ENCODE peak calls at places on chromosomes 3 and 15, in ten cellular contexts. Y is AG04450, K is cardiac fibroblast, V is lower lobe of right lung, Z is tibial nerve, C is DND-41, O is tibial artery, L is HCT116, P is choroid plexus epithelial cell, D is PC-9. H is an unnamed sample.
A peak's percentile ranks its signal among the peaks of the same experiment; 100 is the strongest.

GRCh38 chr3:27108322-27108721 is 260.9 kb downstream of the NEK10 start:
- DNase-seq in Y (no peak), K (no peak), V (no peak), Z (no peak), C (no peak), O (no peak), L (no peak), P (no peak), D (no peak), H (no peak)

GRCh38 chr15:69093127-69093526 is 67.3 kb upstream of the GLCE start:
- DNase-seq in Y (no peak), K (peak; percentile 43), V (no peak), Z (no peak), C (no peak), O (no peak), L (no peak), P (peak; percentile 71), D (peak; percentile 89), H (no peak)

GRCh38 chr3:43411429-43411828 is 125.1 kb downstream of the SNRK start:
- DNase-seq in Y (no peak), K (no peak), V (no peak), Z (no peak), C (no peak), O (no peak), L (no peak), P (no peak), D (no peak), H (no peak)

GRCh38 chr3:112699436-112699978 is 58.6 kb upstream of the CCDC80 start:
- DNase-seq in Y (no peak), K (peak; percentile 83), V (no peak), Z (no peak), C (no peak), O (no peak), L (peak; percentile 34), P (peak; percentile 49), D (peak; percentile 47), H (no peak)

GRCh38 chr3:156226676-156227420 is 106.5 kb downstream of the KCNAB1 start:
- DNase-seq in Y (no peak), K (no peak), V (no peak), Z (no peak), C (no peak), O (no peak), L (no peak), P (no peak), D (no peak), H (no peak)

GRCh38 chr3:110955301-110955880 is 116.2 kb upstream of the NECTIN3 start:
- DNase-seq in Y (no peak), K (peak; percentile 77), V (no peak), Z (no peak), C (no peak), O (no peak), L (no peak), P (peak; percentile 73), D (no peak), H (no peak)

GRCh38 chr15:56428821-56429458 is 36.0 kb downstream of the MNS1 start:
- DNase-seq in Y (peak; percentile 1), K (peak; percentile 60), V (no peak), Z (no peak), C (no peak), O (no peak), L (peak; percentile 10), P (peak; percentile 61), D (no peak), H (no peak)

GRCh38 chr3:25156526-25157075 is 271.5 kb upstream of the RARB start:
- DNase-seq in Y (no peak), K (peak; percentile 75), V (no peak), Z (no peak), C (no peak), O (no peak), L (no peak), P (peak; percentile 92), D (peak; percentile 38), H (peak; percentile 20)

GRCh38 chr3:158347966-158348365 is 223.0 kb upstream of the MLF1 start:
- DNase-seq in Y (no peak), K (peak; percentile 42), V (no peak), Z (no peak), C (no peak), O (no peak), L (no peak), P (peak; percentile 42), D (no peak), H (no peak)

GRCh38 chr15:27361418-27361817 is 390.4 kb downstream of the GABRG3 start:
- DNase-seq in Y (no peak), K (no peak), V (no peak), Z (no peak), C (no peak), O (no peak), L (no peak), P (no peak), D (no peak), H (no peak)

GRCh38 chr3:191529992-191530391 is 69.0 kb downstream of the PYDC2 start:
- DNase-seq in Y (no peak), K (no peak), V (no peak), Z (no peak), C (no peak), O (no peak), L (no peak), P (no peak), D (no peak), H (no peak)

GRCh38 chr3:194255252-194256039 is 95.7 kb downstream of the CPN2 start:
- DNase-seq in Y (no peak), K (peak; percentile 61), V (peak; percentile 93), Z (no peak), C (peak; percentile 96), O (peak; percentile 79), L (no peak), P (peak; percentile 27), D (no peak), H (no peak)

GRCh38 chr3:55481067-55481917 is 5.8 kb downstream of the WNT5A start:
- DNase-seq in Y (no peak), K (peak; percentile 69), V (peak; percentile 51), Z (no peak), C (no peak), O (no peak), L (no peak), P (peak; percentile 58), D (no peak), H (no peak)
- H3K4me3 ChIP-seq in Y (peak overlapping the region; percentile 98), K (peak overlapping the region; percentile 56), V (peak overlapping the region; percentile 45), Z (peak overlapping the region; percentile 26), C (no peak overlapping the region), O (peak overlapping the region; percentile 8), L (no peak overlapping the region), P (peak overlapping the region; percentile 70), D (no peak overlapping the region), H (peak overlapping the region; percentile 95)

GRCh38 chr15:85691350-85692240 is 103.1 kb downstream of the KLHL25 start:
- DNase-seq in Y (no peak), K (no peak), V (no peak), Z (no peak), C (peak; percentile 48), O (no peak), L (no peak), P (no peak), D (no peak), H (no peak)

GRCh38 chr15:85688703-85689102 is 106.0 kb downstream of the KLHL25 start:
- DNase-seq in Y (no peak), K (no peak), V (no peak), Z (no peak), C (no peak), O (no peak), L (no peak), P (no peak), D (no peak), H (no peak)

GRCh38 chr15:85689729-85690128 is 105.0 kb downstream of the KLHL25 start:
- DNase-seq in Y (peak; percentile 44), K (peak; percentile 74), V (peak; percentile 60), Z (no peak), C (peak; percentile 80), O (no peak), L (no peak), P (peak; percentile 87), D (no peak), H (peak; percentile 51)

GRCh38 chr15:85692873-85693272 is 101.9 kb downstream of the KLHL25 start:
- DNase-seq in Y (no peak), K (no peak), V (no peak), Z (no peak), C (no peak), O (no peak), L (no peak), P (no peak), D (no peak), H (no peak)

DNA sequence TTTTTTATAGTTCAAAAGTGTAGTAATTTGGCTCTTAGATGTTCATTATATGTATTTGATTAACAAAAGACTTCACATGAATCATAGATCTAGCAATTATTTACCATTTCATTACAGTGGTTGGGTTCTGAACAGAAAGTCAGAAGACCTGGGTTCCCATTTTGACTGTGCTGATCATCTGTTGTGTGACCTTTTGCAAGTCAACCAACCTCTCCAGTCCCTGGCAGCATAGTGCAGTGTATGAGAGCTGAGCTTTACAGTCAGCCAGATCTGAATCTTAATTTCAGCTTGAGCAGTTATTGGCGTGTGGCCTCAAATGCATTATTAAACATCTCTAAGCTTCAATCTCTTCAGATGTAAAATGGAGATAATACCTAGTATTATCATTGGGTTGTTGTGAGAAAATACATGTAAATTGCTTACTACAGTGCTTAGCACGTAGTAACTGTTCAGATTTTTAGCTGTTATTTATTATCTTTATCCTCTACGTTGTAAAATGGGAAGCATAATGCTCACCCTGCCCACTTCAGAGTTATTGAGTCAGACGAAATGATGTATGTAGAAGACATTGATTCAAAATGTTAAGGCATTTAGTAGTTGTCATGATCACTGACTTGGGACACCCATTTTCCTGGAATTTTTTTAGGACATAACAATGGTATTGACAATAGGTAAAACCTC is 104.0 kb downstream of the KLHL25 start:
- DNase-seq in Y (no peak), K (no peak), V (no peak), Z (no peak), C (peak; percentile 41), O (no peak), L (no peak), P (peak; percentile 44), D (no peak), H (no peak)
- H3K4me3 ChIP-seq in Y (no peak overlapping the region), K (no peak overlapping the region), V (peak overlapping the region; percentile 44), Z (peak overlapping the region; percentile 47), C (peak overlapping the region; percentile 34), O (peak overlapping the region; percentile 39), L (no peak overlapping the region), P (no peak overlapping the region), D (no peak overlapping the region), H (no peak overlapping the region)

GRCh38 chr3:59142581-59142980 is 92.8 kb upstream of the CFAP20DC start:
- DNase-seq in Y (no peak), K (no peak), V (no peak), Z (no peak), C (no peak), O (no peak), L (no peak), P (no peak), D (no peak), H (no peak)
- H3K4me3 ChIP-seq in Y (no peak overlapping the region), K (no peak overlapping the region), V (no peak overlapping the region), Z (no peak overlapping the region), C (no peak overlapping the region), O (no peak overlapping the region), L (no peak overlapping the region), P (no peak overlapping the region), D (no peak overlapping the region), H (no peak overlapping the region)

GRCh38 chr3:179528786-179529185 is 33.9 kb upstream of the ACTL6A start:
- DNase-seq in Y (no peak), K (peak; percentile 32), V (no peak), Z (no peak), C (no peak), O (no peak), L (no peak), P (no peak), D (no peak), H (no peak)

GRCh38 chr3:179526989-179527391 is 35.7 kb upstream of the ACTL6A start:
- DNase-seq in Y (peak; percentile 62), K (peak; percentile 83), V (no peak), Z (no peak), C (no peak), O (peak; percentile 67), L (no peak), P (peak; percentile 90), D (no peak), H (peak; percentile 42)

GRCh38 chr3:179526482-179526881 is 36.2 kb upstream of the ACTL6A start:
- DNase-seq in Y (no peak), K (no peak), V (no peak), Z (no peak), C (no peak), O (no peak), L (no peak), P (peak; percentile 23), D (no peak), H (no peak)
- H3K4me3 ChIP-seq in Y (peak overlapping the region; percentile 65), K (no peak overlapping the region), V (no peak overlapping the region), Z (no peak overlapping the region), C (no peak overlapping the region), O (no peak overlapping the region), L (no peak overlapping the region), P (peak overlapping the region; percentile 39), D (no peak overlapping the region), H (no peak overlapping the region)

H was measured in skeletal muscle cell.